ENCODE peak calls at places on chromosomes 5 and 9, in six cellular contexts. One of them, this sample, is unnamed.

GRCh38 chr9:76810377-76810957 is 46.2 kb downstream of the PCA3 start:
- DNase-seq in H9: peak
- DNase-seq in MM.1S: peak
- DNase-seq in stomach: no peak
- DNase-seq in progenitor cell of endocrine pancreas: peak
- DNase-seq in activated CD8-positive, alpha-beta T cell treated with anti-CD3 and anti-CD28 coated beads for 36 hours: peak
- DNase-seq in this sample: peak

GRCh38 chr5:65624570-65625555 is at the start of the genes SHLD3 and TRAPPC13:
- DNase-seq in stomach: peak
- DNase-seq in H9: peak
- DNase-seq in progenitor cell of endocrine pancreas: peak
- DNase-seq in activated CD8-positive, alpha-beta T cell treated with anti-CD3 and anti-CD28 coated beads for 36 hours: peak
- DNase-seq in MM.1S: peak
- DNase-seq in this sample: peak

GRCh38 chr5:6731465-6732237 is 18.4 kb downstream of the TENT4A start:
- DNase-seq in activated CD8-positive, alpha-beta T cell treated with anti-CD3 and anti-CD28 coated beads for 36 hours: no peak
- DNase-seq in H9: no peak
- DNase-seq in progenitor cell of endocrine pancreas: no peak
- DNase-seq in MM.1S: no peak
- DNase-seq in stomach: no peak
- DNase-seq in this sample: no peak

GRCh38 chr5:130109152-130109551 is 204.9 kb downstream of the CHSY3 start:
- DNase-seq in stomach: no peak
- DNase-seq in activated CD8-positive, alpha-beta T cell treated with anti-CD3 and anti-CD28 coated beads for 36 hours: no peak
- DNase-seq in H9: no peak
- DNase-seq in MM.1S: peak
- DNase-seq in progenitor cell of endocrine pancreas: no peak
- DNase-seq in this sample: peak

GRCh38 chr9:109817846-109818472 is 38.0 kb downstream of the PALM2AKAP2 start:
- DNase-seq in stomach: peak
- DNase-seq in H9: peak
- DNase-seq in activated CD8-positive, alpha-beta T cell treated with anti-CD3 and anti-CD28 coated beads for 36 hours: peak
- DNase-seq in progenitor cell of endocrine pancreas: peak
- DNase-seq in MM.1S: peak
- DNase-seq in this sample: peak

GRCh38 chr5:177469061-177469628 is 4.3 kb downstream of the DBN1 start:
- DNase-seq in MM.1S: no peak
- DNase-seq in activated CD8-positive, alpha-beta T cell treated with anti-CD3 and anti-CD28 coated beads for 36 hours: peak
- DNase-seq in H9: peak
- DNase-seq in stomach: no peak
- DNase-seq in progenitor cell of endocrine pancreas: no peak
- DNase-seq in this sample: no peak

GRCh38 chr9:503331-503730 is 288.7 kb downstream of the DOCK8 start:
- DNase-seq in H9: peak
- DNase-seq in stomach: no peak
- DNase-seq in activated CD8-positive, alpha-beta T cell treated with anti-CD3 and anti-CD28 coated beads for 36 hours: no peak
- DNase-seq in MM.1S: no peak
- DNase-seq in progenitor cell of endocrine pancreas: no peak
- DNase-seq in this sample: no peak

GRCh38 chr9:95874303-95874988 is 1.0 kb upstream of the ERCC6L2 start:
- DNase-seq in progenitor cell of endocrine pancreas: no peak
- DNase-seq in MM.1S: no peak
- DNase-seq in H9: no peak
- DNase-seq in stomach: no peak
- DNase-seq in activated CD8-positive, alpha-beta T cell treated with anti-CD3 and anti-CD28 coated beads for 36 hours: no peak
- DNase-seq in this sample: no peak

GRCh38 chr5:89105171-89105695 is 222.2 kb upstream of the MEF2C start:
- DNase-seq in progenitor cell of endocrine pancreas: no peak
- DNase-seq in MM.1S: no peak
- DNase-seq in H9: no peak
- DNase-seq in stomach: no peak
- DNase-seq in activated CD8-positive, alpha-beta T cell treated with anti-CD3 and anti-CD28 coated beads for 36 hours: no peak
- DNase-seq in this sample: no peak

DNA sequence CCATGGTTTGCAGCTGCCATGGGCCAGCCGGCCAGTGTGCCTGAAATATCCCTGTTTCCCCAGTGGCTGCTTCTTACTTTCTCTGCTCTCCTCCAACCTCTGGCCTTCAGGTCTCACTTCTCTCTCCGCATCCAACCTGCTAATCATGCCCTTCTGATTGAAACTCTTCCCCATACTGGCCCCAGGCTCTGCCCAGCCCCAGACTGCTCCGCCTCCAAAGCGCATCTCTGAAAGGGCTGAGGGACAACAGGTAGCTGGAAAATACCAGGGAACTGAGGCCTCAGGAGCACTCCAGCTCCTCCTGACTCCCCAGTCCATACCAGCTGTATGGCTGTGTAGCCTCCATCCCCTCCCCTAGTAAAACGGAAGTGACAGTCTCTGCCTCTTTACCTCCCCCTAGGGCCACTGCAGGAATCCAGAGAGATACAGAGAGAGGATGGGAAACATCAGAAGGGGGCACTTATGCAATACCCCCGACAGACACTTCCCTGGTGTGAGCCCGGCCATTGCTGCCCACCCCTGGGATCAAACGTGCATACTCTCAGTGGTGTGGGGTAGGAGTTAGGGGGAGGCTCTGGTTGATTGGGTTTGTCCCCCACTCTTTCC is 34.2 kb downstream of the PAX5 start:
- DNase-seq in stomach: no peak
- DNase-seq in H9: no peak
- DNase-seq in progenitor cell of endocrine pancreas: no peak
- DNase-seq in MM.1S: no peak
- DNase-seq in activated CD8-positive, alpha-beta T cell treated with anti-CD3 and anti-CD28 coated beads for 36 hours: no peak
- DNase-seq in this sample: no peak
- TF ChIP-seq CTCF in stomach: no peak
- TF ChIP-seq CTCF in H9: peak
- TF ChIP-seq CTCF in progenitor cell of endocrine pancreas: no peak
- TF ChIP-seq CTCF in MM.1S: no peak
- TF ChIP-seq CTCF in activated CD8-positive, alpha-beta T cell treated with anti-CD3 and anti-CD28 coated beads for 36 hours: no peak
- TF ChIP-seq CTCF in this sample: peak

GRCh38 chr9:133335924-133336811 is at the start of gene SURF6:
- DNase-seq in activated CD8-positive, alpha-beta T cell treated with anti-CD3 and anti-CD28 coated beads for 36 hours: peak
- DNase-seq in H9: peak
- DNase-seq in MM.1S: peak
- DNase-seq in stomach: peak
- DNase-seq in progenitor cell of endocrine pancreas: peak
- DNase-seq in this sample: peak
- TF ChIP-seq CTCF in activated CD8-positive, alpha-beta T cell treated with anti-CD3 and anti-CD28 coated beads for 36 hours: no peak
- TF ChIP-seq CTCF in H9: no peak
- TF ChIP-seq CTCF in MM.1S: no peak
- TF ChIP-seq CTCF in stomach: no peak
- TF ChIP-seq CTCF in progenitor cell of endocrine pancreas: no peak
- TF ChIP-seq CTCF in this sample: no peak

GRCh38 chr5:113343343-113343742 is 91.4 kb downstream of the TSSK1B start:
- DNase-seq in activated CD8-positive, alpha-beta T cell treated with anti-CD3 and anti-CD28 coated beads for 36 hours: no peak
- DNase-seq in MM.1S: no peak
- DNase-seq in progenitor cell of endocrine pancreas: no peak
- DNase-seq in H9: no peak
- DNase-seq in stomach: no peak
- DNase-seq in this sample: no peak

GRCh38 chr5:113337515-113338140 is 97.2 kb downstream of the TSSK1B start:
- DNase-seq in H9: no peak
- DNase-seq in stomach: no peak
- DNase-seq in MM.1S: no peak
- DNase-seq in activated CD8-positive, alpha-beta T cell treated with anti-CD3 and anti-CD28 coated beads for 36 hours: no peak
- DNase-seq in progenitor cell of endocrine pancreas: no peak
- DNase-seq in this sample: no peak

GRCh38 chr5:113336975-113337374 is 97.8 kb downstream of the TSSK1B start:
- DNase-seq in activated CD8-positive, alpha-beta T cell treated with anti-CD3 and anti-CD28 coated beads for 36 hours: peak
- DNase-seq in stomach: no peak
- DNase-seq in progenitor cell of endocrine pancreas: no peak
- DNase-seq in H9: peak
- DNase-seq in MM.1S: peak
- DNase-seq in this sample: no peak

GRCh38 chr5:113338628-113339027 is 96.2 kb downstream of the TSSK1B start:
- DNase-seq in stomach: no peak
- DNase-seq in MM.1S: no peak
- DNase-seq in activated CD8-positive, alpha-beta T cell treated with anti-CD3 and anti-CD28 coated beads for 36 hours: no peak
- DNase-seq in H9: no peak
- DNase-seq in progenitor cell of endocrine pancreas: no peak
- DNase-seq in this sample: no peak

DNA sequence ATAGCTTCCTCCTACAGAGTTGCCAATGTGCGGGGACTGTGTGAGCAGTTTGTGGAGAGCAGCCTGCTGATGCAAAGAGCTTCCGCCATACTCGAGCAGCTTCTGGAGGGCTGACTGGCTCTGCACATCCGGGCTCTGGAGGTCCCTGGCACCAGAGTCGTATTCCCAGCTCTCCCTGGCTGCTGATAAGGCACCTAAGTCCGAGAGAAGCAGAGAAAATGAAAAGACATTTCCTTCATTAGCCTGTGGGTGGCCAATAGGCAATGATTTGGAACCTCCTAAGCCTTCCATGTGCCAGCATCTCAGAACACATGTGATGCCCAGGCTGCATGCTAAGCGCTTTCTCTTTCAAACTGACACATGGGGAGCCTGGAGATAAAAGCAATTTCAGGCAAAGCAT is 94.3 kb downstream of the TSSK1B start:
- DNase-seq in MM.1S: peak
- DNase-seq in progenitor cell of endocrine pancreas: no peak
- DNase-seq in activated CD8-positive, alpha-beta T cell treated with anti-CD3 and anti-CD28 coated beads for 36 hours: no peak
- DNase-seq in H9: no peak
- DNase-seq in stomach: no peak
- DNase-seq in this sample: no peak
- TF ChIP-seq CTCF in MM.1S: peak
- TF ChIP-seq CTCF in progenitor cell of endocrine pancreas: no peak
- TF ChIP-seq CTCF in activated CD8-positive, alpha-beta T cell treated with anti-CD3 and anti-CD28 coated beads for 36 hours: no peak
- TF ChIP-seq CTCF in H9: peak
- TF ChIP-seq CTCF in stomach: no peak
- TF ChIP-seq CTCF in this sample: no peak

GRCh38 chr5:162209005-162209605 is 141.5 kb downstream of the GABRG2 start:
- DNase-seq in H9: peak
- DNase-seq in MM.1S: peak
- DNase-seq in progenitor cell of endocrine pancreas: peak
- DNase-seq in activated CD8-positive, alpha-beta T cell treated with anti-CD3 and anti-CD28 coated beads for 36 hours: peak
- DNase-seq in stomach: peak
- DNase-seq in this sample: peak
- TF ChIP-seq CTCF in H9: peak
- TF ChIP-seq CTCF in MM.1S: peak
- TF ChIP-seq CTCF in progenitor cell of endocrine pancreas: peak
- TF ChIP-seq CTCF in activated CD8-positive, alpha-beta T cell treated with anti-CD3 and anti-CD28 coated beads for 36 hours: no peak
- TF ChIP-seq CTCF in stomach: no peak
- TF ChIP-seq CTCF in this sample: peak

GRCh38 chr5:108451269-108451668 is 69.4 kb upstream of the FBXL17 start:
- DNase-seq in stomach: no peak
- DNase-seq in H9: no peak
- DNase-seq in MM.1S: peak
- DNase-seq in activated CD8-positive, alpha-beta T cell treated with anti-CD3 and anti-CD28 coated beads for 36 hours: no peak
- DNase-seq in progenitor cell of endocrine pancreas: no peak
- DNase-seq in this sample: no peak
- TF ChIP-seq CTCF in stomach: no peak
- TF ChIP-seq CTCF in H9: peak
- TF ChIP-seq CTCF in MM.1S: peak
- TF ChIP-seq CTCF in activated CD8-positive, alpha-beta T cell treated with anti-CD3 and anti-CD28 coated beads for 36 hours: no peak
- TF ChIP-seq CTCF in progenitor cell of endocrine pancreas: peak
- TF ChIP-seq CTCF in this sample: peak

This sample was measured in GM13977.